ENCODE peak calls at places on chromosomes 2 and 18, in four cellular contexts. U is colonic mucosa, I is psoas muscle, B is LNCaP clone FGC. J is an unnamed sample.

GRCh38 chr2:74086001-74086400 is 61.7 kb downstream of the BOLA3 start:
- DNase-seq in U (no peak), I (no peak), B (no peak), J (no peak)

GRCh38 chr2:1866402-1867091 is 122.2 kb upstream of the PXDN start:
- DNase-seq in U (no peak), I (no peak), B (no peak), J (no peak)

GRCh38 chr2:224849264-224849663 is 133.1 kb upstream of the CCDC195 start:
- DNase-seq in U (no peak), I (no peak), B (no peak), J (no peak)

GRCh38 chr2:191376981-191377629 is 131.9 kb downstream of the MYO1B start:
- DNase-seq in U (peak), I (peak), B (no peak), J (peak)

GRCh38 chr2:172375247-172375646 is 52.1 kb upstream of the ITGA6 start:
- DNase-seq in U (no peak), I (no peak), B (no peak), J (no peak)

GRCh38 chr2:217804338-217804737 is 198.5 kb downstream of the TNS1 start:
- DNase-seq in U (no peak), I (no peak), B (no peak), J (no peak)

GRCh38 chr2:168201211-168201610 is 46.2 kb downstream of the STK39 start:
- DNase-seq in U (no peak), I (no peak), B (no peak), J (no peak)

GRCh38 chr2:70690846-70691245 is 77.2 kb downstream of the ADD2 start:
- DNase-seq in U (no peak), I (no peak), B (no peak), J (no peak)

GRCh38 chr2:108909917-108910515 is 79.0 kb downstream of the EDAR start:
- DNase-seq in U (no peak), I (no peak), B (no peak), J (no peak)

GRCh38 chr2:232998666-232998985 is 14.4 kb downstream of the NGEF start:
- DNase-seq in U (no peak), I (no peak), B (no peak), J (no peak)

GRCh38 chr2:167862787-167863186 is 384.6 kb downstream of the STK39 start:
- DNase-seq in U (no peak), I (no peak), B (no peak), J (peak)

GRCh38 chr2:16068233-16068940 is 128.0 kb downstream of the MYCN start:
- DNase-seq in U (no peak), I (no peak), B (no peak), J (no peak)

GRCh38 chr2:149739171-149739879 is 151.8 kb upstream of the MMADHC start:
- DNase-seq in U (no peak), I (no peak), B (no peak), J (no peak)

GRCh38 chr2:120919771-120920437 is 184.2 kb downstream of the GLI2 start:
- DNase-seq in U (no peak), I (peak), B (no peak), J (no peak)

GRCh38 chr2:75523313-75524275 is 37.1 kb downstream of the EVA1A start:
- DNase-seq in U (no peak), I (no peak), B (no peak), J (no peak)

GRCh38 chr2:139805378-139805777 is 1025.2 kb upstream of the NXPH2 start:
- DNase-seq in U (no peak), I (no peak), B (no peak), J (no peak)

GRCh38 chr2:47422560-47422959 is 19.6 kb downstream of the MSH2 start:
- DNase-seq in U (no peak), I (no peak), B (no peak), J (no peak)

GRCh38 chr2:118464546-118464945 is 376.3 kb downstream of the INSIG2 start:
- DNase-seq in U (no peak), I (no peak), B (no peak), J (no peak)

GRCh38 chr2:194346189-194346588 is 1310.8 kb upstream of the SLC39A10 start:
- DNase-seq in U (no peak), I (no peak), B (no peak), J (no peak)

DNA sequence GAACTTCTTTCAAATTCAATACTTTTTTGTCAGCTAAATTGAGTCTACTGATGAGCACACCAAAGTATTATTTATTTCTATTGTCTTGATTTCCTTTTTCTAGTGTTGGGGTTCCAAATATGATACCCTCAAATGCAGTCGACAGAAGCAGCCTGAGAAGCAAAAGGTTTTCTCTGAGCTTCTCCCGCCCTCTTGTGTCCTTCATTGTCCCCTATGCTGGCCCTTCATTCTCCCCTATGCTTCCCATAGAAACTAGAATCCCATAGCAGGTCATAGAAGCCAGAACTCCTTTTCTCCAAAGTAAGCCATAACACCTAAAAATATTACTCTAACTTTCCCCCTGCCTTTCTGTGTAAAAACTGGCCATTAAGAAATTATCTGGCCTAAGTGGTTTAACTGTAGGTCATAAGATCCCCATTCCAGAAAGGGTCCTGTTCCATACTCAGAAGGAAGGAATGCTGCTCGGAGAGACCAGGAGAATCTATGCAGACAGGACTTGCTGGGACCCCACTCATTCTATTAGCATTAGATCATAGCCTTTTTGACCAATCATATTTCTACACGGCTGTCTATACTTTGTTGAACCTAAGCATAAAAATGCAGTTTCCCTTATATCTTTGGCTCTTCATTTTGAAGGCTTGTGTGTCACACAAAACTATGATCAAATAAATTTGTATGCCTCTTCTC is 764.6 kb upstream of the PKDCC start:
- DNase-seq in U (no peak), I (no peak), B (no peak), J (no peak)
- TF ChIP-seq CTCF in U (no peak), I (no peak), B (no peak), J (peak)

GRCh38 chr18:48407358-48407757 is 1.8 kb downstream of the ZBTB7C start:
- DNase-seq in U (no peak), I (no peak), B (no peak), J (no peak)
- H3K4me3 ChIP-seq in U (no peak), I (peak), B (no peak), J (peak)

DNA sequence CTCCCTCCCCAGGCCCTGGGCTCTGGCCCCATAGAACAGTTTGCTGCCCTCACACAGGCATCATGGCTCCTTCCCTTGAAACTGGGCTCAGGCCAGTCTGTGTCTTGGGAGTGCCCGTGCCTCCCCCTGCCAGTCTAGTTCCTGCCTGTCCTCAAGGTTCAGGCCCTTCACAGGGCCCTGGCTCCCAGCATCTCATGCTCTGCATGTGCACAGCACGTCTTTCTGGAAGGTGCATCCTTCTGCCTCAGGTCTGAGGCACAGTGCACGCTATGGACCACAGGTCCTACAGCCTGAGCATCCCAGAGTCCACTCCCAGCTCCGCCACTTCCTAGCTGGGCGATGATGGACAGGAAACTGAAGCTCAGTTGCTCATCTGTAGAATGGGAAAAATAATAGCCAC is 35.6 kb upstream of the FOSL2 start:
- DNase-seq in U (no peak), I (no peak), B (no peak), J (no peak)
- TF ChIP-seq CTCF in U (no peak), I (no peak), B (no peak), J (no peak)

DNA sequence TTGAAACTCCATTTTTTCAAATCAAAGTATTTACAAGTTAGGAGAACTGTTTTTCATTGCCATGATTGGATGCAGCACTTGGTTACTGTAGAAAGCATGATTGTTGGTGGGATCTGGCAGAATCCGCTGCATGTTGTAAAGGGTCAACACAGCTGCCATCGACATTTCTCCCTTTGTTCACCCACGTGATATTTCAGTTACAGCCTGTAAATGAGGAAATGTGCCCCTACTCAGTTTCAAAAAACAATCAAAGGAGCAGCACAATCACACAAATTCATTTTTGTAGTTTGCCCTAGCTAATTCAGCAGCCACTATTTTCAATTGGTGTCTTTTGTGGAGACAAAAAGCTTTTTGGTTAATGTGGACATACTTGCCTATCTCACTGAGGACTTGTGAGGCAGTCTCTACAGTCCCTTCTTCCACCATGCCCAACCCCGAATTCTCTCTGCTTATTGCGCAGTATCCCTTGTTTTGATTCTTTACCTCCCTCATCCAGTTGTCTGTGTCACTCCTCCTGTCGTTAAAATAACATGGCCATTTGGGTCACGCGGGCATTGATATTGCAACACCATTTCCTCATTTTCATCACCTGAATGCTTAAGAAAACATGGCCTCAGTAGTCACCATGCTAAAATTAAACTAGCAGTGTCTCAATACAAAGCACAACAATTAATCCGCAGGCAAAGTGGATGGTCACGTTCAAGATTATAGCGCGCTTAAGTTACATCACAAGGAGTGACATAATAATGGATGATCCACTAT is 6.4 kb upstream of the PROC start:
- DNase-seq in U (no peak), I (no peak), B (no peak), J (no peak)
- H3K4me3 ChIP-seq in U (no peak), I (peak), B (no peak), J (no peak)

GRCh38 chr18:56238576-56238975 is 399.8 kb downstream of the TXNL1 start:
- DNase-seq in U (no peak), I (no peak), B (no peak), J (no peak)
- TF ChIP-seq CTCF in U (no peak), I (no peak), B (no peak), J (peak)

GRCh38 chr2:45778720-45779171 is 127.3 kb downstream of the PRKCE start:
- DNase-seq in U (peak), I (peak), B (peak), J (peak)
- H3K4me3 ChIP-seq in U (no peak), I (no peak), B (no peak), J (no peak)

GRCh38 chr2:177679611-177680530 is 287.3 kb downstream of the AGPS start:
- DNase-seq in U (peak), I (no peak), B (no peak), J (no peak)

GRCh38 chr2:177675256-177676220 is 283.0 kb downstream of the AGPS start:
- DNase-seq in U (no peak), I (no peak), B (no peak), J (no peak)

GRCh38 chr2:177673602-177674595 is 281.3 kb downstream of the AGPS start:
- DNase-seq in U (no peak), I (no peak), B (no peak), J (no peak)

GRCh38 chr2:177678939-177679338 is 286.4 kb downstream of the AGPS start:
- DNase-seq in U (no peak), I (no peak), B (no peak), J (no peak)

DNA sequence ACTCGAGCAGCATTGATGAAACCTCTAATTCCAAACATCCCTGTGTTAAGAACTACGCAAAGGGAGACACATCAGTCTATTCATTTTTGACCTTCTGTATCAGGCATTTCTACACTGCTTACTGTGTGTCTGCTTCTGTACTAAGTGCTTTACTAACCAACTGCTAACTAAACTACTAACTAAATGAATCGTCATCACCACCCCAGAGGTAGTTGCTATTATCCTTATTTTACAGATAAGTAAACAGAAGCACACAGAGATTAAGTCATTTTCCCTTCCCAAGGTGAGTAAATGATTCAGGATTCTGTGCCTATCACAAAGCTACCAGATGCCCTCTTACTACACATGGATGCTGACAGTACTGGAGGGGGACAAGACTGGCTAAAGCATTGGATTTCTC is 284.1 kb downstream of the AGPS start:
- DNase-seq in U (no peak), I (no peak), B (no peak), J (no peak)
- TF ChIP-seq CTCF in U (no peak), I (no peak), B (no peak), J (no peak)

J was measured in epithelial cell of proximal tubule.